ENCODE peak calls at places on chromosomes 16 and 17, in six cellular contexts. E is caudate nucleus; J is stimulated activated CD4-positive, alpha-beta T cell treated with anti-CD3 and anti-CD28 coated beads, Interleukin-15, amount 100 ng/mL, for 24 hours; L is activated CD8-positive, alpha-beta memory T cell treated with anti-CD3 and anti-CD28 coated beads for 1 hour; B is T-cell; T is islet precursor cell. F is an unnamed sample.

GRCh38 chr17:80599546-80600305 is 55.1 kb downstream of the RPTOR start:
- DNase-seq in E (no peak), J (peak), L (no peak), B (no peak), T (peak), F (no peak)

GRCh38 chr16:87072101-87072500 is 245.1 kb downstream of the C16orf95 start:
- DNase-seq in E (no peak), J (no peak), L (no peak), B (no peak), T (no peak), F (no peak)

GRCh38 chr16:8568231-8568617 is 22.1 kb downstream of the TMEM114 start:
- DNase-seq in E (no peak), J (no peak), L (no peak), B (no peak), T (no peak), F (no peak)

GRCh38 chr16:8878523-8878911 is 3.6 kb upstream of the LITAFD start:
- DNase-seq in E (no peak), J (no peak), L (no peak), B (no peak), T (peak), F (no peak)

GRCh38 chr16:30490210-30490609 is 17.7 kb downstream of the ITGAL start:
- DNase-seq in E (no peak), J (no peak), L (no peak), B (no peak), T (no peak), F (no peak)

GRCh38 chr16:77898671-77899211 is 110.4 kb downstream of the VAT1L start:
- DNase-seq in E (no peak), J (no peak), L (no peak), B (no peak), T (no peak), F (no peak)

GRCh38 chr17:16363749-16364536 is 10.7 kb upstream of the CENPV start:
- DNase-seq in E (peak), J (peak), L (peak), B (peak), T (peak), F (peak)

GRCh38 chr17:34163681-34164080 is 91.4 kb upstream of the CCL2 start:
- DNase-seq in E (no peak), J (no peak), L (no peak), B (no peak), T (peak), F (no peak)

GRCh38 chr16:72768611-72769010 is 279.3 kb downstream of the ZFHX3 start:
- DNase-seq in E (no peak), J (no peak), L (no peak), B (no peak), T (no peak), F (no peak)

GRCh38 chr17:65823713-65824112 is 262.3 kb upstream of the AXIN2 start:
- DNase-seq in E (no peak), J (no peak), L (no peak), B (no peak), T (no peak), F (no peak)

GRCh38 chr17:83196088-83196765 is 116.8 kb downstream of the METRNL start:
- DNase-seq in E (no peak), J (no peak), L (no peak), B (no peak), T (no peak), F (no peak)

GRCh38 chr17:1487939-1488825 is 4.3 kb downstream of the MYO1C start:
- DNase-seq in E (peak), J (peak), L (peak), B (peak), T (peak), F (no peak)

GRCh38 chr17:72631568-72631967 is 460.9 kb downstream of the SLC39A11 start:
- DNase-seq in E (no peak), J (no peak), L (no peak), B (no peak), T (peak), F (no peak)

GRCh38 chr17:64599187-64599676 is 62.9 kb downstream of the SMURF2 start:
- DNase-seq in E (no peak), J (peak), L (peak), B (peak), T (peak), F (no peak)

GRCh38 chr17:34458266-34458665 is 95.2 kb upstream of the CCL1 start:
- DNase-seq in E (no peak), J (no peak), L (no peak), B (no peak), T (no peak), F (no peak)

GRCh38 chr17:80879723-80880649 is 111.7 kb upstream of the CHMP6 start:
- DNase-seq in E (no peak), J (peak), L (no peak), B (no peak), T (no peak), F (no peak)

F was measured in NCI-H446 treated with DMSO at 0.1 percent for 48 hours.